ENCODE peak calls at places on chromosomes 4 and X, in nine cellular contexts. Y is foreskin fibroblast; M is endodermal cell; U is coronary artery; E is right lobe of liver; I is CD4-positive, alpha-beta T cell; A is choroid plexus epithelial cell; D is lower leg skin; H is endothelial cell. J is an unnamed sample.

GRCh38 chr4:152259866-152260265 is 276.0 kb downstream of the FBXW7 start:
- DNase-seq in Y (peak), M (no peak), U (no peak), E (no peak), I (no peak), A (peak), D (no peak), H (no peak), J (no peak)

GRCh38 chr4:55032179-55032578 is 93.2 kb downstream of the KDR start:
- DNase-seq in Y (no peak), M (no peak), U (no peak), E (no peak), I (no peak), A (no peak), D (no peak), H (no peak), J (no peak)

GRCh38 chr4:150495550-150495949 is 86.4 kb upstream of the MAB21L2 start:
- DNase-seq in Y (no peak), M (no peak), U (no peak), E (no peak), I (no peak), A (no peak), D (no peak), H (no peak), J (no peak)

GRCh38 chr4:165204462-165204830 is 2.9 kb upstream of the KLHL2 start:
- DNase-seq in Y (peak), M (no peak), U (no peak), E (no peak), I (no peak), A (peak), D (no peak), H (no peak), J (peak)

GRCh38 chr4:54541426-54542118 is 116.2 kb upstream of the KIT start:
- DNase-seq in Y (no peak), M (peak), U (no peak), E (no peak), I (no peak), A (peak), D (no peak), H (no peak), J (no peak)

GRCh38 chr4:4673070-4673469 is 131.2 kb upstream of the STX18 start:
- DNase-seq in Y (peak), M (peak), U (no peak), E (no peak), I (no peak), A (no peak), D (peak), H (peak), J (no peak)

GRCh38 chr4:172850838-172851237 is 317.8 kb upstream of the GALNT7 start:
- DNase-seq in Y (peak), M (no peak), U (no peak), E (no peak), I (no peak), A (peak), D (no peak), H (no peak), J (no peak)

GRCh38 chrX:21802054-21802660 is 37.3 kb upstream of the MBTPS2 start:
- DNase-seq in Y (no peak), M (no peak), U (no peak), E (no peak), I (no peak), A (no peak), D (no peak), H (no peak), J (no peak)

GRCh38 chr4:27684501-27685077 is 823.9 kb downstream of the STIM2 start:
- DNase-seq in Y (peak), M (peak), U (no peak), E (peak), I (no peak), A (peak), D (no peak), H (peak), J (no peak)

GRCh38 chrX:101452051-101452450 is 33.2 kb upstream of the ARMCX4 start:
- DNase-seq in Y (no peak), M (no peak), U (no peak), E (no peak), I (no peak), A (no peak), D (no peak), H (no peak), J (no peak)

GRCh38 chr4:86592553-86593249 is 1.4 kb upstream of the PTPN13 start:
- DNase-seq in Y (peak), M (no peak), U (no peak), E (no peak), I (no peak), A (peak), D (no peak), H (no peak), J (no peak)

GRCh38 chr4:2793578-2793919 is 664 bp downstream of the SH3BP2 start:
- DNase-seq in Y (peak), M (peak), U (peak), E (peak), I (no peak), A (peak), D (peak), H (peak), J (no peak)

GRCh38 chr4:184450045-184450444 is 24.3 kb downstream of the IRF2 start:
- DNase-seq in Y (peak), M (no peak), U (no peak), E (no peak), I (no peak), A (peak), D (no peak), H (no peak), J (no peak)

GRCh38 chr4:155604718-155605601 is 61.7 kb upstream of the GUCY1A1 start:
- DNase-seq in Y (peak), M (no peak), U (no peak), E (no peak), I (no peak), A (peak), D (no peak), H (no peak), J (no peak)

GRCh38 chr4:150192986-150193385 is 114.7 kb downstream of the DCLK2 start:
- DNase-seq in Y (no peak), M (no peak), U (no peak), E (no peak), I (no peak), A (no peak), D (no peak), H (no peak), J (no peak)

GRCh38 chr4:38667005-38667771 is 3.2 kb downstream of the KLF3 start:
- DNase-seq in Y (peak), M (peak), U (peak), E (peak), I (peak), A (peak), D (peak), H (peak), J (peak)

GRCh38 chr4:28386776-28387175 is 1526.1 kb downstream of the STIM2 start:
- DNase-seq in Y (no peak), M (no peak), U (no peak), E (no peak), I (no peak), A (no peak), D (no peak), H (no peak), J (no peak)

GRCh38 chrX:16114640-16115039 is 8.7 kb upstream of the GRPR start:
- DNase-seq in Y (peak), M (no peak), U (no peak), E (no peak), I (no peak), A (peak), D (no peak), H (no peak), J (no peak)

GRCh38 chrX:1442016-1442665 is 10.6 kb downstream of the ASMTL start:
- DNase-seq in Y (no peak), M (peak), U (peak), E (no peak), I (no peak), A (no peak), D (peak), H (no peak), J (no peak)

GRCh38 chrX:68669094-68669830 is 21.8 kb downstream of the STARD8 start:
- DNase-seq in Y (no peak), M (peak), U (no peak), E (no peak), I (no peak), A (no peak), D (no peak), H (no peak), J (no peak)

GRCh38 chr4:2063557-2064275 is 4.6 kb downstream of the NAT8L start:
- DNase-seq in Y (no peak), M (no peak), U (no peak), E (peak), I (no peak), A (no peak), D (no peak), H (no peak), J (no peak)

GRCh38 chr4:23923141-23923540 is 33.3 kb upstream of the PPARGC1A start:
- DNase-seq in Y (no peak), M (no peak), U (no peak), E (no peak), I (no peak), A (no peak), D (no peak), H (no peak), J (no peak)

GRCh38 chr4:85929926-85930325 is 429.9 kb downstream of the MAPK10 start:
- DNase-seq in Y (no peak), M (peak), U (no peak), E (peak), I (no peak), A (no peak), D (no peak), H (peak), J (no peak)

GRCh38 chrX:16075087-16075486 is 48.3 kb upstream of the GRPR start:
- DNase-seq in Y (peak), M (no peak), U (no peak), E (no peak), I (no peak), A (no peak), D (no peak), H (no peak), J (no peak)

GRCh38 chr4:15037923-15038541 is 35.8 kb downstream of the CPEB2 start:
- DNase-seq in Y (no peak), M (no peak), U (no peak), E (no peak), I (no peak), A (peak), D (no peak), H (no peak), J (no peak)

GRCh38 chrX:38694394-38694793 is 106.9 kb upstream of the MID1IP1 start:
- DNase-seq in Y (peak), M (no peak), U (no peak), E (no peak), I (no peak), A (no peak), D (no peak), H (no peak), J (no peak)

GRCh38 chr4:4914059-4914820 is 54.8 kb downstream of the MSX1 start:
- DNase-seq in Y (peak), M (no peak), U (no peak), E (no peak), I (no peak), A (peak), D (peak), H (no peak), J (no peak)

GRCh38 chrX:63426519-63426918 is 75.4 kb upstream of the SPIN4 start:
- DNase-seq in Y (no peak), M (peak), U (no peak), E (no peak), I (no peak), A (no peak), D (no peak), H (peak), J (no peak)

GRCh38 chr4:2836391-2836859 is 7.2 kb upstream of the ADD1 start:
- DNase-seq in Y (no peak), M (no peak), U (no peak), E (peak), I (no peak), A (no peak), D (peak), H (no peak), J (no peak)

GRCh38 chr4:1717129-1718094 is 3.7 kb downstream of the TMEM129 start:
- DNase-seq in Y (no peak), M (peak), U (no peak), E (no peak), I (no peak), A (no peak), D (no peak), H (no peak), J (no peak)

GRCh38 chr4:169179609-169180526 is 90.9 kb downstream of the SH3RF1 start:
- DNase-seq in Y (peak), M (no peak), U (no peak), E (no peak), I (no peak), A (peak), D (no peak), H (no peak), J (no peak)

GRCh38 chr4:7533267-7533666 is 98.5 kb upstream of the PSAPL1 start:
- DNase-seq in Y (no peak), M (no peak), U (no peak), E (no peak), I (no peak), A (no peak), D (no peak), H (no peak), J (no peak)

GRCh38 chrX:42695800-42696358 is 82.1 kb downstream of the PPP1R2C start:
- DNase-seq in Y (no peak), M (no peak), U (no peak), E (no peak), I (no peak), A (no peak), D (no peak), H (no peak), J (no peak)

GRCh38 chrX:64570204-64570603 is 175.0 kb upstream of the MTMR8 start:
- DNase-seq in Y (no peak), M (peak), U (no peak), E (no peak), I (no peak), A (no peak), D (no peak), H (no peak), J (no peak)
- TF ChIP-seq CTCF in Y (no peak), M (peak), U (no peak), E (peak), I (no peak), A (peak), D (no peak), H (peak), J (no peak)

GRCh38 chr4:87616268-87616667 is 7.9 kb downstream of the DSPP start:
- DNase-seq in Y (no peak), M (no peak), U (no peak), E (no peak), I (no peak), A (no peak), D (no peak), H (no peak), J (no peak)

GRCh38 chr4:87620086-87620485 is 11.8 kb downstream of the DSPP start:
- DNase-seq in Y (no peak), M (no peak), U (no peak), E (no peak), I (no peak), A (no peak), D (no peak), H (no peak), J (no peak)

GRCh38 chr4:87614292-87614890 is 6.1 kb downstream of the DSPP start:
- DNase-seq in Y (no peak), M (no peak), U (no peak), E (no peak), I (no peak), A (no peak), D (no peak), H (no peak), J (no peak)
- TF ChIP-seq CTCF in Y (no peak), M (no peak), U (no peak), E (no peak), I (no peak), A (no peak), D (no peak), H (no peak), J (no peak)

DNA sequence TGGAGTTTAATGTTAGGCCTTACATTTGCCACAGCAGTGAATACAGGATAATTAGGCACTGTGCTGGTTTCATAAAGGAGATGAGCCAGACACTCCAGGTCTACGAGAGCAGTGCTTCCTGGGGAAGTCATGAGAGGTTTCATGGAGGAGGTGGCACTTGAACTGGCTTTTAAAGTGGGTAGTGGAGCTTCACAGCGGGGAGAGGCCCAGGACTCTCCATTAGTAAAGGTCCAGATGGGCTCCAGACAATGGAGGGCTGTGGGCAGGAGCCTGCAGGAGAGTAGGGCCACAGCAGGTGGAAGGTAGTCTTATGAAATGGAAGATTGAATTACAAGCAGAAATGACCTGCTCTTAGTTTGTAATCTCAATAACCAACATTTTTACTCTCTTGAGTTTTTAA is 29.0 kb downstream of the CLDN22 start:
- DNase-seq in Y (no peak), M (no peak), U (no peak), E (no peak), I (no peak), A (no peak), D (no peak), H (no peak), J (no peak)
- TF ChIP-seq CTCF in Y (no peak), M (no peak), U (no peak), E (no peak), I (no peak), A (no peak), D (no peak), H (no peak), J (no peak)

GRCh38 chr4:56690393-56690971 is 9.4 kb upstream of the HOPX start:
- DNase-seq in Y (no peak), M (no peak), U (no peak), E (no peak), I (no peak), A (no peak), D (no peak), H (no peak), J (no peak)
- TF ChIP-seq CTCF in Y (no peak), M (peak), U (no peak), E (no peak), I (no peak), A (peak), D (no peak), H (no peak), J (no peak)